ENCODE peak calls at places on chromosomes 16 and 17, in four cellular contexts. A is hippocampal formation, Y is HEK293T, Z is T-cell. R is an unnamed sample.

GRCh38 chr16:868846-869822 is 68.6 kb upstream of the GNG13 start:
- DNase-seq in Y (no peak), Z (no peak), A (no peak), R (no peak)

GRCh38 chr16:75234856-75235696 is 16.3 kb downstream of the CTRB1 start:
- DNase-seq in Z (no peak), Y (no peak), A (no peak), R (no peak)

GRCh38 chr16:84478172-84478948 is 26.1 kb downstream of the MEAK7 start:
- DNase-seq in Z (no peak), Y (no peak), A (no peak), R (no peak)

GRCh38 chr17:21502301-21502700 is 126.1 kb downstream of the KCNJ12 start:
- DNase-seq in A (no peak), Y (no peak), Z (no peak), R (no peak)

GRCh38 chr17:48351916-48352332 is 78.1 kb downstream of the SKAP1 start:
- DNase-seq in A (peak), Z (no peak), Y (peak), R (peak)

GRCh38 chr17:67891481-67892119 is 66.3 kb downstream of the BPTF start:
- DNase-seq in A (peak), Y (peak), Z (no peak), R (peak)

GRCh38 chr17:18362509-18363020 is 785 bp downstream of the SHMT1 start:
- DNase-seq in Y (peak), A (peak), Z (no peak), R (peak)

GRCh38 chr16:70809392-70810060 is 8.6 kb upstream of the VAC14 start:
- DNase-seq in A (no peak), Z (no peak), Y (no peak), R (no peak)

GRCh38 chr16:31301708-31302400 is 42.1 kb downstream of the ITGAM start:
- DNase-seq in Z (no peak), Y (no peak), A (peak), R (no peak)

GRCh38 chr17:13865650-13866049 is 203.7 kb upstream of the COX10 start:
- DNase-seq in Z (no peak), A (no peak), Y (no peak), R (no peak)

GRCh38 chr16:17379121-17379571 is 91.6 kb downstream of the XYLT1 start:
- DNase-seq in Z (no peak), A (no peak), Y (no peak), R (no peak)

GRCh38 chr16:86064431-86065250 is 165.7 kb downstream of the IRF8 start:
- DNase-seq in Z (no peak), A (no peak), Y (no peak), R (no peak)

GRCh38 chr17:80029235-80029974 is 6.3 kb downstream of the TBC1D16 start:
- DNase-seq in Z (no peak), A (no peak), Y (no peak), R (no peak)

GRCh38 chr16:10992797-10993196 is 48.4 kb downstream of the CLEC16A start:
- DNase-seq in A (no peak), Z (no peak), Y (no peak), R (peak)

GRCh38 chr17:59001158-59001814 is 105.4 kb downstream of the TRIM37 start:
- DNase-seq in Y (no peak), A (no peak), Z (peak), R (peak)

GRCh38 chr17:4389079-4389478 is 22.6 kb upstream of the UBE2G1 start:
- DNase-seq in A (no peak), Z (no peak), Y (no peak), R (no peak)